ENCODE peak calls at places on chromosome 4, in eight cellular contexts. R is HCT116; T is CD8-positive, alpha-beta T cell; A is tibial artery; U is left lung; P is CD8-positive, alpha-beta memory T cell; M is psoas muscle; F is stomach. Y is an unnamed sample.

GRCh38 chr4:128517739-128518510 is 230.3 kb upstream of the PGRMC2 start:
- DNase-seq in R (peak; percentile 56), T (no peak), A (peak; percentile 84), U (no peak), P (no peak), M (peak; percentile 58), F (peak; percentile 44), Y (peak; percentile 87)

GRCh38 chr4:149291463-149291862 is 524.2 kb downstream of the IQCM start:
- DNase-seq in R (no peak), T (no peak), A (no peak), U (no peak), P (no peak), M (peak; percentile 9), F (no peak), Y (no peak)

GRCh38 chr4:75135068-75135825 is 202.3 kb downstream of the PARM1 start:
- DNase-seq in R (no peak), T (no peak), A (no peak), U (no peak), P (no peak), M (no peak), F (no peak), Y (no peak)

GRCh38 chr4:43457866-43458265 is 565.4 kb downstream of the GRXCR1 start:
- DNase-seq in R (no peak), T (no peak), A (no peak), U (no peak), P (no peak), M (no peak), F (no peak), Y (no peak)

GRCh38 chr4:10111067-10111801 is 5.4 kb downstream of the WDR1 start:
- DNase-seq in R (no peak), T (no peak), A (no peak), U (no peak), P (no peak), M (no peak), F (no peak), Y (no peak)

GRCh38 chr4:78720994-78721677 is 55.0 kb upstream of the BMP2K start:
- DNase-seq in R (no peak), T (peak; percentile 11), A (peak; percentile 66), U (no peak), P (peak; percentile 12), M (no peak), F (no peak), Y (no peak)

GRCh38 chr4:122687450-122688121 is 44.9 kb upstream of the BBS12 start:
- DNase-seq in R (no peak), T (no peak), A (no peak), U (no peak), P (no peak), M (no peak), F (no peak), Y (no peak)

GRCh38 chr4:54498661-54499111 is 159.1 kb upstream of the KIT start:
- DNase-seq in R (no peak), T (no peak), A (no peak), U (no peak), P (no peak), M (no peak), F (no peak), Y (no peak)

GRCh38 chr4:139794158-139794954 is 128.7 kb downstream of the MGST2 start:
- DNase-seq in R (no peak), T (no peak), A (no peak), U (no peak), P (no peak), M (no peak), F (no peak), Y (no peak)

GRCh38 chr4:168440442-168441264 is 39.6 kb downstream of the DDX60L start:
- DNase-seq in R (peak; percentile 80), T (no peak), A (no peak), U (no peak), P (no peak), M (no peak), F (no peak), Y (no peak)

GRCh38 chr4:146099585-146099984 is 75.9 kb upstream of the LSM6 start:
- DNase-seq in R (no peak), T (no peak), A (no peak), U (no peak), P (no peak), M (no peak), F (no peak), Y (no peak)

GRCh38 chr4:110503588-110504435 is 27.9 kb downstream of the ENPEP start:
- DNase-seq in R (no peak), T (no peak), A (no peak), U (no peak), P (no peak), M (no peak), F (no peak), Y (no peak)

GRCh38 chr4:107825072-107825789 is 499 bp downstream of the SGMS2 start:
- DNase-seq in R (no peak), T (no peak), A (peak; percentile 77), U (no peak), P (no peak), M (no peak), F (peak; percentile 43), Y (peak; percentile 78)

GRCh38 chr4:6892190-6892908 is 17.3 kb upstream of the TBC1D14 start:
- DNase-seq in R (no peak), T (peak; percentile 27), A (no peak), U (peak; percentile 81), P (peak; percentile 22), M (peak; percentile 58), F (peak; percentile 48), Y (no peak)

GRCh38 chr4:112099701-112100289 is 45.5 kb upstream of the FAM241A start:
- DNase-seq in R (peak; percentile 61), T (no peak), A (no peak), U (no peak), P (peak; percentile 50), M (no peak), F (no peak), Y (no peak)

GRCh38 chr4:112098841-112099240 is 46.4 kb upstream of the FAM241A start:
- DNase-seq in R (no peak), T (no peak), A (no peak), U (no peak), P (no peak), M (no peak), F (no peak), Y (no peak)

GRCh38 chr4:112102875-112103370 is 42.3 kb upstream of the FAM241A start:
- DNase-seq in R (no peak), T (no peak), A (no peak), U (no peak), P (no peak), M (no peak), F (no peak), Y (no peak)
- H3K4me3 ChIP-seq in R (no peak overlapping the region), T (no peak overlapping the region), A (no peak overlapping the region), U (no peak overlapping the region), P (no peak overlapping the region), M (no peak overlapping the region), F (no peak overlapping the region), Y (no peak overlapping the region)

DNA sequence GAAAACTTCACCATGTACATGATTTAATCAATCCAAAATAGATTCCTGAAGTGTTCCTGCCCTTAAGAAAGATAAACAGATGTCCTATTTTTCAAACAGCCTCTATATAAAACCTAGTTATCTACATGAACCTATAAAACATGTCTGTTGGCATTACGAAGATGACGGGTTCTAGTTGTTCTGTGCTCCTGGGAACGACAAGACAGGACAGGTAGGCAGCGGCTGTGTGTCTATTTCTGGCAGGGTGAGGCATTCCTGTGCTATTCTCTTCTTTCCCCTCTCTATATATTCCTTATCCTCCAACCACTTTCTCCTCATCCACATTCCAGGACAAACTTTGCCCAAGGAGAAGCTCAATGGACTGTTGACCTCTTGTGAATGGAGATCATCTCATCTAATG is 6.1 kb downstream of the FAT1 start:
- DNase-seq in R (no peak), T (no peak), A (no peak), U (no peak), P (no peak), M (no peak), F (no peak), Y (no peak)
- H3K4me1 ChIP-seq in R (peaks cover 48% of the 10 kb centered on the region), T (no peaks in the 10 kb centered on the region), A (no peaks in the 10 kb centered on the region), U (no peaks in the 10 kb centered on the region), P (no peaks in the 10 kb centered on the region), M (no peaks in the 10 kb centered on the region), F (no peaks in the 10 kb centered on the region), Y (no peaks in the 10 kb centered on the region)

DNA sequence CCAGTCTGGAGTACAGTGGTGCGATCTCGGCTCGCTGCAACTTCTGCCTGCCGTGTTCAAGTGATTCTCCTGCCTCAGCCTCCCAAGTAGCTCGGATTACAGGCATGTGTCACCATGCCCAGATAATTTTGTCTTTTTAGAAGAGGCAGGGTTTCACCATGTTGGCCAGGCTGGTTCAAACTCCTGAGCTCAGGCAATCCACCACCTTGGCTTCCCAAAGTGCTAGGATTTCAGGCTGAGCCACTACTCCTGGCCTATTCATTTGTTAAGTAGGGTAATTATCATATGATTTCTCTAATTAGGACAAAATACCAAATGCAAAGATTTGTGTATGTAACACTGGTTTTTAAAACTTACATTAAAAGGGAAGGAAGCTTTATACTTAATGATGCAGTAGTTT is 137.8 kb downstream of the GPM6A start:
- DNase-seq in R (no peak), T (no peak), A (no peak), U (no peak), P (no peak), M (no peak), F (no peak), Y (no peak)
- H3K4me3 ChIP-seq in R (no peak overlapping the region), T (no peak overlapping the region), A (no peak overlapping the region), U (no peak overlapping the region), P (no peak overlapping the region), M (no peak overlapping the region), F (no peak overlapping the region), Y (no peak overlapping the region)

GRCh38 chr4:142373610-142374009 is 472.5 kb downstream of the INPP4B start:
- DNase-seq in R (no peak), T (no peak), A (no peak), U (no peak), P (no peak), M (no peak), F (no peak), Y (no peak)
- H3K4me1 ChIP-seq in R (peaks cover 47% of the 10 kb centered on the region), T (peaks cover 37% of the 10 kb centered on the region), A (peaks cover 9% of the 10 kb centered on the region), U (no peaks in the 10 kb centered on the region), P (peaks cover 81% of the 10 kb centered on the region), M (peaks cover 14% of the 10 kb centered on the region), F (peaks cover 9% of the 10 kb centered on the region), Y (no peaks in the 10 kb centered on the region)

GRCh38 chr4:31192372-31192771 is 472.2 kb downstream of the PCDH7 start:
- DNase-seq in R (no peak), T (no peak), A (no peak), U (no peak), P (no peak), M (no peak), F (no peak), Y (no peak)
- H3K4me3 ChIP-seq in R (no peak overlapping the region), T (no peak overlapping the region), A (no peak overlapping the region), U (no peak overlapping the region), P (no peak overlapping the region), M (no peak overlapping the region), F (no peak overlapping the region), Y (no peak overlapping the region)

DNA sequence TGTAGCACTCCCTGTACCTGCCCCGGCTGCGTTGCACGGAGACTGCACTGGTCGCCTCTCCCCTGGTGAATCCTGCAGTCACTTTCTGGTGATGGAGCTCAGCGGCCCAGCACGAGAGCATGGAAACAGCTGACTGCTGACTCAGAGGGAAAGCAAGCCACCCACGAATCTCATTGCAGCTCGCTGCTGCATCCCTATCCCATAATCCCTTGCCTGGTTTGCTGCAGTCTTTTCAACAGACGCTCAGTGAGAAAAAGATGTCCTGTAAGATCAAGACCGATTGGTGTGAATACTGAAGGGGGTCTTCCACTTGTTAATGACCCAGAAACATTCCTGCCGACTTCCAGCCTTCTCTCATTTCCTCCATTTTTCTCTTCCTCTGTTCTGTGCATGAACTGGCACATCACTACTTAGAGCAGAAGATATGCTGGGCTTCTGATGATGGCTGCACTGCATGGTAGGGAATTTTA is 52.9 kb downstream of the TRIM2 start:
- DNase-seq in R (no peak), T (no peak), A (peak; percentile 69), U (no peak), P (no peak), M (peak; percentile 27), F (no peak), Y (no peak)
- H3K4me1 ChIP-seq in R (no peaks in the 10 kb centered on the region), T (no peaks in the 10 kb centered on the region), A (no peaks in the 10 kb centered on the region), U (no peaks in the 10 kb centered on the region), P (no peaks in the 10 kb centered on the region), M (no peaks in the 10 kb centered on the region), F (peaks cover 8% of the 10 kb centered on the region), Y (no peaks in the 10 kb centered on the region)

Y was measured in ascending aorta.